ENCODE peak calls at places on chromosomes 3 and 15, in eight cellular contexts. Q is Caco-2, E is astrocyte of the spinal cord, H is foreskin fibroblast, D is cardiac muscle cell, M is esophagus squamous epithelium, G is AG04450, S is coronary artery. L is an unnamed sample.

GRCh38 chr15:52010633-52011595 is 8.1 kb upstream of the MAPK6 start:
- DNase-seq in Q (no peak), E (peak; percentile 84), H (peak; percentile 78), D (no peak), M (no peak), G (peak; percentile 72), S (no peak), L (peak; percentile 99)

GRCh38 chr15:49906976-49907375 is 212.1 kb downstream of the ATP8B4 start:
- DNase-seq in Q (no peak), E (peak; percentile 20), H (no peak), D (no peak), M (no peak), G (no peak), S (no peak), L (no peak)

GRCh38 chr15:94331731-94332130 is 100.4 kb downstream of the MCTP2 start:
- DNase-seq in Q (no peak), E (no peak), H (no peak), D (no peak), M (no peak), G (no peak), S (no peak), L (no peak)

GRCh38 chr15:30882861-30883433 is 20.8 kb upstream of the FAN1 start:
- DNase-seq in Q (no peak), E (no peak), H (no peak), D (no peak), M (no peak), G (no peak), S (no peak), L (no peak)

GRCh38 chr3:134312072-134312872 is 61.6 kb upstream of the RYK start:
- DNase-seq in Q (no peak), E (peak; percentile 59), H (no peak), D (no peak), M (no peak), G (no peak), S (no peak), L (peak; percentile 93)

GRCh38 chr3:191020730-191021405 is 158.4 kb upstream of the GMNC start:
- DNase-seq in Q (no peak), E (peak; percentile 61), H (no peak), D (no peak), M (no peak), G (no peak), S (no peak), L (no peak)

GRCh38 chr3:62873672-62874397 is 1.4 kb downstream of the CADPS start:
- DNase-seq in Q (peak; percentile 60), E (no peak), H (no peak), D (peak; percentile 89), M (no peak), G (no peak), S (no peak), L (no peak)

GRCh38 chr3:53264718-53265117 is 8.9 kb upstream of the TKT start:
- DNase-seq in Q (no peak), E (no peak), H (no peak), D (no peak), M (no peak), G (no peak), S (no peak), L (no peak)

GRCh38 chr3:115903843-115904242 is 280.5 kb downstream of the GAP43 start:
- DNase-seq in Q (no peak), E (no peak), H (no peak), D (no peak), M (no peak), G (no peak), S (no peak), L (no peak)

GRCh38 chr15:73983211-73983727 is 8.8 kb downstream of the STOML1 start:
- DNase-seq in Q (no peak), E (peak; percentile 81), H (peak; percentile 87), D (no peak), M (no peak), G (peak; percentile 36), S (no peak), L (peak; percentile 84)

GRCh38 chr15:39511915-39512260 is 69.0 kb upstream of the THBS1 start:
- DNase-seq in Q (no peak), E (peak; percentile 51), H (peak; percentile 87), D (no peak), M (no peak), G (peak; percentile 62), S (no peak), L (no peak)

GRCh38 chr3:190826018-190826417 is 36.5 kb downstream of the GMNC start:
- DNase-seq in Q (no peak), E (peak; percentile 40), H (no peak), D (no peak), M (no peak), G (no peak), S (no peak), L (no peak)

GRCh38 chr3:48222616-48223513 is at the start of gene CAMP:
- DNase-seq in Q (peak; percentile 14), E (peak; percentile 10), H (peak; percentile 41), D (no peak), M (no peak), G (no peak), S (no peak), L (peak; percentile 97)

GRCh38 chr15:36370051-36370734 is 209.2 kb upstream of the CDIN1 start:
- DNase-seq in Q (no peak), E (no peak), H (no peak), D (no peak), M (no peak), G (no peak), S (no peak), L (no peak)

GRCh38 chr3:189794518-189794917 is 163.3 kb downstream of the TP63 start:
- DNase-seq in Q (no peak), E (no peak), H (no peak), D (no peak), M (no peak), G (no peak), S (no peak), L (no peak)

GRCh38 chr15:101277038-101277822 is at the start of gene SELENOS:
- DNase-seq in Q (peak; percentile 95), E (peak; percentile 89), H (peak; percentile 90), D (peak; percentile 96), M (peak; percentile 29), G (peak; percentile 69), S (peak; percentile 92), L (peak; percentile 64)
- TF ChIP-seq CTCF in Q (no peak), E (no peak), H (no peak), D (no peak), M (no peak), G (no peak), S (no peak), L (no peak)

GRCh38 chr3:149638401-149639092 is 19.3 kb downstream of the WWTR1 start:
- DNase-seq in Q (no peak), E (peak; percentile 61), H (peak; percentile 56), D (no peak), M (no peak), G (peak; percentile 66), S (no peak), L (no peak)
- H3K4me3 ChIP-seq in Q (no peak overlapping the region), E (peak overlapping the region; percentile 25), H (peak overlapping the region; percentile 37), D (no peak overlapping the region), M (no peak overlapping the region), G (peak overlapping the region; percentile 51), S (peak overlapping the region; percentile 54), L (no peak overlapping the region)

GRCh38 chr15:58114388-58114787 is 23.8 kb upstream of the AQP9 start:
- DNase-seq in Q (no peak), E (no peak), H (no peak), D (no peak), M (no peak), G (no peak), S (no peak), L (no peak)

GRCh38 chr15:58117619-58118018 is 20.6 kb upstream of the AQP9 start:
- DNase-seq in Q (no peak), E (no peak), H (no peak), D (no peak), M (no peak), G (no peak), S (no peak), L (no peak)

GRCh38 chr15:58114812-58115211 is 23.4 kb upstream of the AQP9 start:
- DNase-seq in Q (no peak), E (no peak), H (no peak), D (no peak), M (no peak), G (no peak), S (no peak), L (peak; percentile 8)

GRCh38 chr15:58118272-58118671 is 19.9 kb upstream of the AQP9 start:
- DNase-seq in Q (no peak), E (no peak), H (no peak), D (no peak), M (no peak), G (no peak), S (no peak), L (no peak)

GRCh38 chr15:58115692-58116091 is 22.5 kb upstream of the AQP9 start:
- DNase-seq in Q (peak; percentile 2), E (peak; percentile 4), H (no peak), D (no peak), M (no peak), G (no peak), S (no peak), L (peak; percentile 41)
- TF ChIP-seq CTCF in Q (peak; percentile 39), E (peak; percentile 29), H (peak; percentile 30), D (peak; percentile 32), M (no peak), G (peak; percentile 24), S (no peak), L (peak; percentile 19)

DNA sequence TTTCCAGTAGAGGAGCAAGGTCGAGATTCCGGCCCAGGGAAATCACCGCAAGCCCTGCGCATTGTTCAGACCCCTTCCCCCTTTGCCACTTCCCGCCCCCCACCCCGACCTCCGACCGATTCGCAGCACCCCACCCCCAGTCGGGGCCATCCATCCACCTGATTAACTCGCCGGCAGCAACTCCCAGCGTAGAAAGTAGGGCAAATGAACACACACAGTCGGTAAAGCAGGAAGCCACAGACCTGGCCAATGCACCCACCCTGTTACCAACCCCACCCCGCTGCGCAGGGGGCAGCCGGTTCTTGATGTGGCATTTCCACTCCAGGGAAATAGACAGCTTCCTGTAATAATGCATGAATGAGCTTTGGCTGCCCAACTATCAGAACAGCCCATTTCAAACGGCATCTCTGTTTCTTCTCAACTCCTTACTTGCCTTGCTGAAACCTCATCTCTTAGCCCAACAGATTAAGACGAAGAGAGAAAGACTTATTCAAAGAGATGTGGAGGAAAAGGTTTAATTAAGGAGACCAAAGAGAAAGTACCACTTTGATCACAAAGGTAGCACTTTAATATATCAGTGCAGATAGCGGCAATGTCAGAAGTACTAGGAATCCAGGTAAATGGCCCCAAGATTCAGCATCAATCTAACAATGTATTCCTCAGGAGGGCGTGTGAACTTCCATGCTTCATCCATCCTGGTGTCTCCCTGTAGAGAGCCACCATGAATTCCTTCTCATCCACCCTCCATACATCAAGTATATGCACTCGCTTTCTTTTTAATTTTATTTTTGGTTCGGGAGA is 1.9 kb downstream of the TNIK start:
- DNase-seq in Q (no peak), E (no peak), H (no peak), D (no peak), M (no peak), G (no peak), S (no peak), L (no peak)
- H3K4me3 ChIP-seq in Q (peak overlapping the region; percentile 72), E (peak overlapping the region; percentile 74), H (peak overlapping the region; percentile 94), D (peak overlapping the region; percentile 95), M (peak overlapping the region; percentile 76), G (peak overlapping the region; percentile 89), S (peak overlapping the region; percentile 97), L (no peak overlapping the region)

GRCh38 chr3:13500133-13500885 is 20.2 kb downstream of the HDAC11 start:
- DNase-seq in Q (peak; percentile 49), E (no peak), H (no peak), D (peak; percentile 56), M (no peak), G (no peak), S (no peak), L (no peak)
- TF ChIP-seq CTCF in Q (peak; percentile 61), E (peak; percentile 70), H (peak; percentile 65), D (peak; percentile 71), M (peak; percentile 25), G (peak; percentile 58), S (no peak), L (peak; percentile 55)

L was measured in bronchial epithelial cell.